ENCODE peak calls at places on chromosomes 16 and 17, in four cellular contexts. One of them, this sample, is unnamed.

GRCh38 chr16:46649571-46649970 is 28.4 kb upstream of the SHCBP1 start:
- DNase-seq in CD8-positive, alpha-beta T cell: no peak
- DNase-seq in neural crest cell: no peak
- DNase-seq in stimulated activated CD8-positive, alpha-beta memory T cell treated with anti-CD3 and anti-CD28 coated beads, Interleukin-4, amount 100 ng/mL, for 4 hours: no peak
- DNase-seq in this sample: no peak

GRCh38 chr17:47717261-47717697 is 15.8 kb upstream of the TBX21 start:
- DNase-seq in neural crest cell: no peak
- DNase-seq in stimulated activated CD8-positive, alpha-beta memory T cell treated with anti-CD3 and anti-CD28 coated beads, Interleukin-4, amount 100 ng/mL, for 4 hours: no peak
- DNase-seq in CD8-positive, alpha-beta T cell: no peak
- DNase-seq in this sample: no peak

GRCh38 chr17:38569701-38570512 is 35.8 kb downstream of the SRCIN1 start:
- DNase-seq in CD8-positive, alpha-beta T cell: no peak
- DNase-seq in stimulated activated CD8-positive, alpha-beta memory T cell treated with anti-CD3 and anti-CD28 coated beads, Interleukin-4, amount 100 ng/mL, for 4 hours: no peak
- DNase-seq in neural crest cell: no peak
- DNase-seq in this sample: no peak

GRCh38 chr16:84741351-84741791 is 41.6 kb downstream of the USP10 start:
- DNase-seq in stimulated activated CD8-positive, alpha-beta memory T cell treated with anti-CD3 and anti-CD28 coated beads, Interleukin-4, amount 100 ng/mL, for 4 hours: no peak
- DNase-seq in CD8-positive, alpha-beta T cell: no peak
- DNase-seq in neural crest cell: no peak
- DNase-seq in this sample: no peak

GRCh38 chr17:76540381-76541300 is 797 bp downstream of the PRCD start:
- DNase-seq in stimulated activated CD8-positive, alpha-beta memory T cell treated with anti-CD3 and anti-CD28 coated beads, Interleukin-4, amount 100 ng/mL, for 4 hours: no peak
- DNase-seq in neural crest cell: peak
- DNase-seq in CD8-positive, alpha-beta T cell: no peak
- DNase-seq in this sample: no peak

GRCh38 chr16:29815032-29815721 is 775 bp upstream of the PAGR1 start:
- DNase-seq in stimulated activated CD8-positive, alpha-beta memory T cell treated with anti-CD3 and anti-CD28 coated beads, Interleukin-4, amount 100 ng/mL, for 4 hours: no peak
- DNase-seq in neural crest cell: peak
- DNase-seq in CD8-positive, alpha-beta T cell: peak
- DNase-seq in this sample: no peak

GRCh38 chr17:77889866-77890760 is 68.4 kb upstream of the TNRC6C start:
- DNase-seq in stimulated activated CD8-positive, alpha-beta memory T cell treated with anti-CD3 and anti-CD28 coated beads, Interleukin-4, amount 100 ng/mL, for 4 hours: no peak
- DNase-seq in neural crest cell: no peak
- DNase-seq in CD8-positive, alpha-beta T cell: no peak
- DNase-seq in this sample: no peak

GRCh38 chr17:57988301-57989010 is 402 bp upstream of the VEZF1 start:
- DNase-seq in CD8-positive, alpha-beta T cell: no peak
- DNase-seq in neural crest cell: peak
- DNase-seq in stimulated activated CD8-positive, alpha-beta memory T cell treated with anti-CD3 and anti-CD28 coated beads, Interleukin-4, amount 100 ng/mL, for 4 hours: no peak
- DNase-seq in this sample: no peak

GRCh38 chr17:32621612-32622312 is 135.0 kb downstream of the CDK5R1 start:
- DNase-seq in neural crest cell: no peak
- DNase-seq in stimulated activated CD8-positive, alpha-beta memory T cell treated with anti-CD3 and anti-CD28 coated beads, Interleukin-4, amount 100 ng/mL, for 4 hours: no peak
- DNase-seq in CD8-positive, alpha-beta T cell: no peak
- DNase-seq in this sample: no peak

GRCh38 chr17:76079577-76080206 is 710 bp downstream of the ZACN start:
- DNase-seq in CD8-positive, alpha-beta T cell: no peak
- DNase-seq in stimulated activated CD8-positive, alpha-beta memory T cell treated with anti-CD3 and anti-CD28 coated beads, Interleukin-4, amount 100 ng/mL, for 4 hours: no peak
- DNase-seq in neural crest cell: no peak
- DNase-seq in this sample: no peak

GRCh38 chr17:78557598-78558039 is 19.6 kb downstream of the DNAH17 start:
- DNase-seq in stimulated activated CD8-positive, alpha-beta memory T cell treated with anti-CD3 and anti-CD28 coated beads, Interleukin-4, amount 100 ng/mL, for 4 hours: no peak
- DNase-seq in neural crest cell: no peak
- DNase-seq in CD8-positive, alpha-beta T cell: no peak
- DNase-seq in this sample: no peak

GRCh38 chr16:19883296-19883951 is 1.2 kb downstream of the GPRC5B start:
- DNase-seq in neural crest cell: peak
- DNase-seq in CD8-positive, alpha-beta T cell: peak
- DNase-seq in stimulated activated CD8-positive, alpha-beta memory T cell treated with anti-CD3 and anti-CD28 coated beads, Interleukin-4, amount 100 ng/mL, for 4 hours: no peak
- DNase-seq in this sample: no peak

GRCh38 chr16:52491216-52491615 is 55.7 kb downstream of the TOX3 start:
- DNase-seq in CD8-positive, alpha-beta T cell: no peak
- DNase-seq in stimulated activated CD8-positive, alpha-beta memory T cell treated with anti-CD3 and anti-CD28 coated beads, Interleukin-4, amount 100 ng/mL, for 4 hours: no peak
- DNase-seq in neural crest cell: no peak
- DNase-seq in this sample: no peak

This sample was measured in activated effector memory CD4-positive, alpha-beta T cell treated with Interleukin-2 at 50 U/mL for 16 hours.